ENCODE peak calls at places on chromosomes 12 and 14, in five cellular contexts. F, O, Q, P and L are unnamed samples.

GRCh38 chr14:60093606-60094005 is 1.9 kb downstream of the PCNX4 start:
- DNase-seq in F (no peak), O (no peak), Q (no peak), P (no peak), L (peak)

GRCh38 chr12:26298785-26299621 is 103.6 kb downstream of the SSPN start:
- DNase-seq in F (peak), O (no peak), Q (peak), P (no peak), L (no peak)

GRCh38 chr14:64464695-64465094 is 604 bp upstream of the AKAP5 start:
- DNase-seq in F (no peak), O (no peak), Q (no peak), P (no peak), L (no peak)

GRCh38 chr14:97415907-97416306 is 618.7 kb downstream of the VRK1 start:
- DNase-seq in F (no peak), O (no peak), Q (no peak), P (no peak), L (no peak)

GRCh38 chr12:3836641-3837040 is 36.6 kb downstream of the PARP11 start:
- DNase-seq in F (no peak), O (no peak), Q (no peak), P (no peak), L (no peak)

GRCh38 chr14:92684801-92685560 is 63.4 kb downstream of the LGMN start:
- DNase-seq in F (no peak), O (no peak), Q (no peak), P (no peak), L (no peak)

GRCh38 chr12:97968641-97969171 is 506.1 kb downstream of the RMST start:
- DNase-seq in F (no peak), O (peak), Q (no peak), P (no peak), L (no peak)

GRCh38 chr12:1127021-1127420 is 136.0 kb downstream of the ERC1 start:
- DNase-seq in F (no peak), O (no peak), Q (no peak), P (no peak), L (no peak)

GRCh38 chr14:79161576-79161975 is 991.4 kb downstream of the NRXN3 start:
- DNase-seq in F (no peak), O (peak), Q (no peak), P (no peak), L (peak)

GRCh38 chr14:91373591-91374245 is 43.9 kb downstream of the CCDC88C start:
- DNase-seq in F (peak), O (no peak), Q (no peak), P (no peak), L (no peak)

GRCh38 chr12:91778938-91779400 is 366.7 kb downstream of the BTG1 start:
- DNase-seq in F (peak), O (no peak), Q (peak), P (peak), L (peak)

GRCh38 chr14:22558221-22558913 is 30.7 kb downstream of the DAD1 start:
- DNase-seq in F (no peak), O (peak), Q (no peak), P (no peak), L (peak)

DNA sequence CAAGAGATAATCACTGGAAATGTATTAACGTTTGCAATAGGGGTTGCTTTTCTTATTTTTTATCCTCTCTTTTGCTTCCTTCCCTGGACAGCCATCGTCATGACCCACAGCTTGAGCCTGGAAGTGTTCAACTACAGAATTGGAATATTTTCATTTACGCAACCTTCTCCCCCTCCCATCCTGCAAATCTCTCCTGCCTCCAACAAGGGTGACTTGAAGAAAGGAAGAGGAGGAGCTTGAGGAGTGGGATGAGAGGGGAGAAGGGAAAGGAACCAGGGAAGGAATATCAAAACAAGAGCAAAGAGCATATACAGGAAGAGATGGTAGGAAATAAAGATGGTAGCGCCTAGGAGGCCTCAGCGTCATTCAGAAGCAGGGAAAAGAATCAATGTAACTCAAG is 1.6 kb upstream of the MANSC4 start:
- DNase-seq in F (no peak), O (no peak), Q (no peak), P (no peak), L (no peak)
- TF ChIP-seq POLR2A in F (no peak), O (no peak), Q (no peak), P (no peak), L (no peak)

GRCh38 chr12:113184900-113185179 is 438 bp downstream of the DDX54 start:
- DNase-seq in F (peak), O (peak), Q (peak), P (peak), L (peak)

GRCh38 chr12:113186033-113186365 is 478 bp downstream of the RITA1 start:
- DNase-seq in F (no peak), O (no peak), Q (no peak), P (no peak), L (peak)

GRCh38 chr12:113186666-113187325 is 1.3 kb downstream of the RITA1 start:
- DNase-seq in F (no peak), O (no peak), Q (no peak), P (no peak), L (no peak)

GRCh38 chr12:113184098-113184899 is 979 bp downstream of the DDX54 start:
- DNase-seq in F (no peak), O (no peak), Q (no peak), P (no peak), L (no peak)

GRCh38 chr12:113185180-113186032 is at the start of the genes DDX54 and RITA1:
- DNase-seq in F (no peak), O (peak), Q (peak), P (peak), L (peak)
- TF ChIP-seq POLR2A in F (peak), O (peak), Q (peak), P (peak), L (peak)

GRCh38 chr12:52949413-52950331 is 754 bp downstream of the KRT18 start:
- DNase-seq in F (no peak), O (peak), Q (peak), P (no peak), L (no peak)
- TF ChIP-seq POLR2A in F (no peak), O (peak), Q (peak), P (no peak), L (no peak)

GRCh38 chr12:94618995-94619695 is 31.2 kb downstream of the TMCC3 start:
- DNase-seq in F (no peak), O (no peak), Q (no peak), P (no peak), L (no peak)

GRCh38 chr12:94623161-94623920 is 27.0 kb downstream of the TMCC3 start:
- DNase-seq in F (no peak), O (no peak), Q (no peak), P (no peak), L (no peak)

GRCh38 chr12:94620611-94621010 is 29.7 kb downstream of the TMCC3 start:
- DNase-seq in F (no peak), O (no peak), Q (no peak), P (no peak), L (no peak)

GRCh38 chr12:94622475-94622874 is 27.9 kb downstream of the TMCC3 start:
- DNase-seq in F (no peak), O (no peak), Q (no peak), P (no peak), L (no peak)

DNA sequence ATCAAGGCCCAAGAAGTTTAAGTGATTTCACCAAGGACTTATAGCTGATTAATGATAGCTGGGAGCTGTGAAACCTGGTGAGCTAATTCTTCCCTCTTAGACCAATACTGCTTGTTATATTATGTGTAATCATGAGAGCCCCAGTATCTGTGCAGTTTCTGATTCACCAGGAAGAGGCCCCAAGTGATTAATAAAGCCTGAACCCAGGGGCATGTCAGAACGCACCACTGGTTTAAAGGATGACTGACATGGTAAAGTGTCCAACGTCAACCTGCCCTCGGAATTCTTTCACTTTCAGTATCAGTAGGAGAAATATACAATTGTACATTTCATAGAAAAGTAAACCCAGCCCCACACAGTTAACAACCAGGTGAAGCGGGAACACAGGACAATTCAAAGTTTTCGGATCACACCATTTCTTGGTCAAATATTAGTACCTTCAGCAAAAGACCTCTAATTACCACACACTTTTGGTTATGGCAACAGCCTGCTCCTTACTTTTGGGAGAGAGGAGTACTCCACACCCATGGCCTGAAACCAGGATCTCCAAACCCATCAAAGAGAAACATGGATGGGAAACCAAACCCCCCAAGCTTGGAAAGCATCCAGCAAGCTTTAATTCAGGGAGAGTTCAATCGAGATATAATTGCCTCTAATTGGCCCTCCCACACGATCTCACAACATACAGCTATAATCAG is 28.5 kb downstream of the TMCC3 start:
- DNase-seq in F (peak), O (no peak), Q (no peak), P (no peak), L (no peak)
- TF ChIP-seq POLR2A in F (no peak), O (no peak), Q (no peak), P (no peak), L (no peak)

GRCh38 chr12:111368684-111369495 is at the start of gene PHETA1:
- DNase-seq in F (peak), O (peak), Q (peak), P (peak), L (peak)
- TF ChIP-seq POLR2A in F (no peak), O (peak), Q (peak), P (peak), L (no peak)

GRCh38 chr12:53193040-53193439 is 12.3 kb upstream of the CSAD start:
- DNase-seq in F (no peak), O (no peak), Q (no peak), P (no peak), L (no peak)
- TF ChIP-seq POLR2A in F (peak), O (no peak), Q (no peak), P (no peak), L (no peak)

GRCh38 chr12:51174501-51174900 is 1.6 kb upstream of the TFCP2 start:
- DNase-seq in F (no peak), O (no peak), Q (no peak), P (no peak), L (no peak)

GRCh38 chr12:51171884-51172514 is 936 bp downstream of the TFCP2 start:
- DNase-seq in F (peak), O (peak), Q (no peak), P (no peak), L (no peak)

GRCh38 chr12:51177897-51178296 is 5.0 kb upstream of the TFCP2 start:
- DNase-seq in F (no peak), O (no peak), Q (no peak), P (no peak), L (no peak)

GRCh38 chr12:51172515-51173431 is at the start of gene TFCP2:
- DNase-seq in F (peak), O (peak), Q (peak), P (peak), L (peak)
- TF ChIP-seq POLR2A in F (peak), O (peak), Q (peak), P (peak), L (peak)

GRCh38 chr14:52553002-52553670 is 500 bp downstream of the GPR137C start:
- DNase-seq in F (no peak), O (peak), Q (no peak), P (peak), L (peak)
- TF ChIP-seq POLR2A in F (no peak), O (no peak), Q (no peak), P (no peak), L (no peak)